ENCODE peak calls at places on chromosomes 11 and 22, in ten cellular contexts. E is tibial artery; V is trophoblast cell; F is A549; S is HepG2; W is mesenchymal stem cell; P is hepatocyte; J is CD4-positive, CD25-positive, alpha-beta regulatory T cell; M is breast epithelium; O is pancreas. Y is an unnamed sample.

GRCh38 chr11:125315088-125315740 is 150.7 kb downstream of the PKNOX2 start:
- DNase-seq in E (no peak), V (no peak), F (no peak), S (no peak), W (peak; percentile 18), P (no peak), J (no peak), M (no peak), O (no peak), Y (no peak)

GRCh38 chr11:44248109-44248508 is 61.8 kb downstream of the ALX4 start:
- DNase-seq in E (no peak), V (no peak), F (no peak), S (no peak), W (no peak), P (no peak), J (no peak), M (no peak), O (no peak), Y (no peak)

GRCh38 chr11:118997627-118998387 is at the start of gene CENATAC:
- DNase-seq in E (peak; percentile 94), V (peak; percentile 96), F (peak; percentile 86), S (peak; percentile 91), W (peak; percentile 89), P (peak; percentile 97), J (peak; percentile 96), M (peak; percentile 87), O (peak; percentile 98), Y (peak; percentile 97)

GRCh38 chr11:24198458-24198857 is 298.4 kb upstream of the LUZP2 start:
- DNase-seq in E (no peak), V (no peak), F (no peak), S (no peak), W (peak; percentile 16), P (peak; percentile 27), J (no peak), M (no peak), O (no peak), Y (no peak)

GRCh38 chr11:79290766-79291165 is 150.1 kb downstream of the TENM4 start:
- DNase-seq in E (no peak), V (no peak), F (no peak), S (no peak), W (no peak), P (no peak), J (no peak), M (no peak), O (no peak), Y (no peak)

GRCh38 chr11:63869171-63869591 is 30.3 kb downstream of the MARK2 start:
- DNase-seq in E (no peak), V (peak; percentile 40), F (no peak), S (no peak), W (no peak), P (no peak), J (no peak), M (no peak), O (no peak), Y (peak; percentile 76)

GRCh38 chr11:5004429-5005274 is 10.0 kb downstream of the OR51L1 start:
- DNase-seq in E (no peak), V (peak; percentile 70), F (peak; percentile 62), S (peak; percentile 36), W (peak; percentile 54), P (peak; percentile 81), J (no peak), M (no peak), O (peak; percentile 72), Y (peak; percentile 46)

GRCh38 chr11:75743711-75744563 is 24.6 kb upstream of the DGAT2 start:
- DNase-seq in E (peak; percentile 6), V (no peak), F (no peak), S (no peak), W (no peak), P (no peak), J (no peak), M (no peak), O (no peak), Y (no peak)

GRCh38 chr11:11978792-11979486 is 29.5 kb downstream of the DKK3 start:
- DNase-seq in E (peak; percentile 62), V (no peak), F (no peak), S (no peak), W (peak; percentile 88), P (no peak), J (no peak), M (peak; percentile 74), O (no peak), Y (peak; percentile 29)

GRCh38 chr11:34356576-34356917 is 1.3 kb downstream of the ABTB2 start:
- DNase-seq in E (peak; percentile 63), V (no peak), F (peak; percentile 62), S (no peak), W (no peak), P (peak; percentile 38), J (no peak), M (no peak), O (no peak), Y (no peak)

GRCh38 chr11:12692238-12693074 is 18.2 kb downstream of the TEAD1 start:
- DNase-seq in E (peak; percentile 87), V (peak; percentile 42), F (peak; percentile 89), S (peak; percentile 94), W (peak; percentile 97), P (peak; percentile 91), J (no peak), M (peak; percentile 79), O (peak; percentile 81), Y (peak; percentile 92)

GRCh38 chr11:68509105-68509504 is 48.6 kb downstream of the PPP6R3 start:
- DNase-seq in E (no peak), V (peak; percentile 26), F (no peak), S (no peak), W (peak; percentile 71), P (no peak), J (no peak), M (no peak), O (no peak), Y (no peak)

GRCh38 chr11:2272241-2272945 is 2.0 kb upstream of the ASCL2 start:
- DNase-seq in E (no peak), V (no peak), F (no peak), S (no peak), W (no peak), P (no peak), J (no peak), M (peak; percentile 30), O (peak; percentile 39), Y (no peak)

GRCh38 chr11:19800714-19801519 is 88.3 kb downstream of the NAV2 start:
- DNase-seq in E (no peak), V (peak; percentile 40), F (no peak), S (no peak), W (no peak), P (no peak), J (no peak), M (no peak), O (no peak), Y (no peak)

GRCh38 chr22:37674951-37675929 is at the start of gene LGALS1:
- DNase-seq in E (peak; percentile 97), V (peak; percentile 78), F (peak; percentile 92), S (peak; percentile 81), W (peak; percentile 98), P (peak; percentile 87), J (peak; percentile 56), M (peak; percentile 88), O (peak; percentile 94), Y (peak; percentile 95)
- H3K4me1 ChIP-seq in E (peaks cover 42% of the 10 kb centered on the region), V (peaks cover 6% of the 10 kb centered on the region), F (peaks cover 18% of the 10 kb centered on the region), S (peaks cover 42% of the 10 kb centered on the region), W (peaks cover 24% of the 10 kb centered on the region), P (peaks cover 10% of the 10 kb centered on the region), J (peaks cover 60% of the 10 kb centered on the region), M (peaks cover 27% of the 10 kb centered on the region), O (peaks cover 14% of the 10 kb centered on the region), Y (peaks cover 65% of the 10 kb centered on the region)

DNA sequence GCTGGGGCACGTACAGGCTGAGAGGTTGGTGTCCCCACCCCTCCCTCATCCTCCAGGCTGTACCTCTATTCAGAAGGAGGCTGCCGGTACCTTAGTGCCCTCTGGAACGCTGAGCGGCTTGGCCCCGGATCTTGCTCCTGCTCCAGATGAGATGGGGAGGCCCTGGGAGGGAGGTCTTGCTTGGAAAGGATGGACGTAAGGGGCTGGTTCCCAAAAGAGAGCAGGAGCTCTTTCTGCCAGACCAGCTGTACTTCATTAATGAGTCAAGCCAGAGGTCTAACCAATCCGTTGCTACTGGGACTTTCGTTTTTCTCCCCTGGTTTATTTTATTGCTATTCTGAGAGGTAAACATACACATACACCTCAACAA is 213.0 kb upstream of the CADM1 start:
- DNase-seq in E (no peak), V (no peak), F (no peak), S (no peak), W (peak; percentile 46), P (no peak), J (no peak), M (no peak), O (no peak), Y (no peak)
- H3K27ac ChIP-seq in E (no peak overlapping the region), V (no peak overlapping the region), F (no peak overlapping the region), S (no peak overlapping the region), W (no peak overlapping the region), P (no peak overlapping the region), J (no peak overlapping the region), M (no peak overlapping the region), O (no peak overlapping the region), Y (no peak overlapping the region)

DNA sequence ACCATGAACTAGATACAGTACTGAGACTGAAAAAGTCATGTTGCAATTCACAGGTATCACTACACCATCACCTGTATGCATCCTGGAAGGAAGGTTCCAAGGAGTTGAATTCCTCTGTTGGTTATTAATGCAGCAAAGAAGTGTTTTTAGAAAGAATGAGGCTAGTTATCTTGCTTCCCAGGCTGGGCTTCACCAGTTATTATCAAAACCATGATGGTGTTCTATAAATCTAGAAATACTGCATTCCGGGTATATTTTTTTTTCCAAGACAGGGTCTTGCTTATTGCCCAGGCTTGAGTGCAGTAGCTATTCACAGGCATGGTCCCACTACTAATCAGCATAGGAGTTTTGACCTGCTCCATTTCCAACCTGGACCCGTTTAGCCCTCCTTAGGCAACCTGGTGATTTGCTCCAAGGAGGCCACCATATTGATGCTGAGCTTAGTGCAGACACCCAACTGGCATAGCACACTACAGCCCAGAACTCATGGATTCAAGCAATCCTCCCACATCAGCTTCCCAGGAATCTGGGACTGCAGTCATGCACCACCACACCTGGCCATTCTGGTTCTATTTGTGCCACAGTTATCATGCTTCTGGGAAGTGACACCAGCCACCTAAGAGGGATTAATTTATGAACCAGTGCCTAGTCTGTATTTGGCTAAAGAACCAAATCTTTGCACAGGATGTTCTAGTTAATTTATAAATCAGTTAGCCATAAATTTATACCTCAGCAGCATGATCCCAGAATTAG is 1.6 kb upstream of the MPEG1 start:
- DNase-seq in E (no peak), V (peak; percentile 90), F (no peak), S (no peak), W (no peak), P (no peak), J (no peak), M (no peak), O (no peak), Y (no peak)
- H3K4me1 ChIP-seq in E (no peaks in the 10 kb centered on the region), V (no peaks in the 10 kb centered on the region), F (peaks cover 4% of the 10 kb centered on the region), S (no peaks in the 10 kb centered on the region), W (no peaks in the 10 kb centered on the region), P (no peaks in the 10 kb centered on the region), J (no peaks in the 10 kb centered on the region), M (no peaks in the 10 kb centered on the region), O (no peaks in the 10 kb centered on the region), Y (no peaks in the 10 kb centered on the region)

DNA sequence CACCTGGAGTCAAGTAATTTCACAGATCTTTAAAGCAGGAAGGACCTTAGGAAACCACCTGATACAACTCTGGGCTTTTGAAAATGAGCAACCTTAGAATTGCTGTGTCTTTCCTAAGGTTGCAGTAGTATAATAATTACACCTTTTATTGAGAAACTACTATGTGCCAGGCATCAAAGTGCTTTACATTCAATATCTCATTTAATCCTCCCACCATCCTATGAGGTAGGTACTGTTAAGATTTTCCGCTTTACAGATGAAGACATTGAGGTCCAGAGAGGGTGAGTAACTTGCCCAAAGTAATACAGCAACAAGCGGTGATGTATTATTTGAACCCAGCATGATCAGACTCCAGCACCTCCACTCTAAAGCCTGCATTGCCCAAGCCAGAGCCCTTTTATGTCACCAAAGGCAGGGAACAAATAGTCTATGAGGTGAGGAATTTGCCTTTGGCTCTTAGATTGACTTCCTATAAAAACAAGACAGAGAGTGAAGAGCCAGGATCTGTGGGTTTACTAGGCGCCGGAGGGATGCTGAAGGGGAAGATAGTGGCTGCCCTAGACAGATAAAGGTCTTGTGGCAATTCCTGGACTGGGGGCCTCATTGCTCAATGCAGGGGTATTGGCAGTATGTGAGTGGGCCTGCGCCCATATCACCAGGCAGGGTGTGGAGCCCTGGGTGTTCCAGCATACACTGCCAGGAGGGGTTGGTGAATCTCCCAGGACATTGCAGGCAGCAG is 157.1 kb downstream of the FBXO7 start:
- DNase-seq in E (no peak), V (peak; percentile 69), F (no peak), S (no peak), W (no peak), P (no peak), J (no peak), M (no peak), O (no peak), Y (no peak)
- H3K27ac ChIP-seq in E (no peak overlapping the region), V (no peak overlapping the region), F (no peak overlapping the region), S (no peak overlapping the region), W (no peak overlapping the region), P (no peak overlapping the region), J (no peak overlapping the region), M (peak overlapping the region; percentile 43), O (no peak overlapping the region), Y (no peak overlapping the region)